ENCODE peak calls at places on chromosomes 5 and 9, in seven cellular contexts. One of them, this sample, is unnamed.

GRCh38 chr5:90546216-90546837 is 12.3 kb upstream of the ADGRV1 start:
- DNase-seq in A549: no peak
- DNase-seq in naive thymus-derived CD4-positive, alpha-beta T cell: no peak
- DNase-seq in ELF-1: no peak
- DNase-seq in Panc1: no peak
- DNase-seq in Jurkat, Clone E6-1: no peak
- DNase-seq in breast epithelium: no peak
- DNase-seq in this sample: no peak

GRCh38 chr9:69118656-69119055 is 55.4 kb upstream of the TJP2 start:
- DNase-seq in naive thymus-derived CD4-positive, alpha-beta T cell: no peak
- DNase-seq in breast epithelium: no peak
- DNase-seq in Panc1: no peak
- DNase-seq in A549: no peak
- DNase-seq in Jurkat, Clone E6-1: no peak
- DNase-seq in ELF-1: no peak
- DNase-seq in this sample: no peak

GRCh38 chr5:59206132-59206581 is 623.3 kb downstream of the RAB3C start:
- DNase-seq in A549: no peak
- DNase-seq in ELF-1: no peak
- DNase-seq in Panc1: no peak
- DNase-seq in naive thymus-derived CD4-positive, alpha-beta T cell: no peak
- DNase-seq in Jurkat, Clone E6-1: no peak
- DNase-seq in breast epithelium: no peak
- DNase-seq in this sample: no peak

GRCh38 chr5:68455216-68455615 is 239.7 kb downstream of the PIK3R1 start:
- DNase-seq in naive thymus-derived CD4-positive, alpha-beta T cell: no peak
- DNase-seq in Panc1: no peak
- DNase-seq in A549: no peak
- DNase-seq in breast epithelium: no peak
- DNase-seq in ELF-1: no peak
- DNase-seq in Jurkat, Clone E6-1: no peak
- DNase-seq in this sample: no peak

GRCh38 chr9:120892748-120893584 is 16.0 kb upstream of the PHF19 start:
- DNase-seq in Jurkat, Clone E6-1: peak; percentile 98
- DNase-seq in breast epithelium: no peak
- DNase-seq in A549: no peak
- DNase-seq in naive thymus-derived CD4-positive, alpha-beta T cell: peak; percentile 50
- DNase-seq in Panc1: no peak
- DNase-seq in ELF-1: no peak
- DNase-seq in this sample: no peak

GRCh38 chr9:127505396-127506116 is 54.2 kb downstream of the LRSAM1 start:
- DNase-seq in A549: peak; percentile 62
- DNase-seq in Jurkat, Clone E6-1: peak; percentile 16
- DNase-seq in naive thymus-derived CD4-positive, alpha-beta T cell: peak; percentile 8
- DNase-seq in ELF-1: no peak
- DNase-seq in breast epithelium: no peak
- DNase-seq in Panc1: no peak
- DNase-seq in this sample: no peak

GRCh38 chr5:41112486-41113455 is 41.6 kb upstream of the MROH2B start:
- DNase-seq in naive thymus-derived CD4-positive, alpha-beta T cell: no peak
- DNase-seq in Panc1: no peak
- DNase-seq in A549: no peak
- DNase-seq in ELF-1: no peak
- DNase-seq in breast epithelium: no peak
- DNase-seq in Jurkat, Clone E6-1: no peak
- DNase-seq in this sample: no peak

GRCh38 chr5:181088289-181088688 is 42.7 kb downstream of the OR2V1 start:
- DNase-seq in naive thymus-derived CD4-positive, alpha-beta T cell: no peak
- DNase-seq in breast epithelium: no peak
- DNase-seq in A549: peak; percentile 68
- DNase-seq in ELF-1: no peak
- DNase-seq in Panc1: no peak
- DNase-seq in Jurkat, Clone E6-1: no peak
- DNase-seq in this sample: no peak

GRCh38 chr9:130298663-130299279 is 33.2 kb downstream of the HMCN2 start:
- DNase-seq in naive thymus-derived CD4-positive, alpha-beta T cell: no peak
- DNase-seq in Panc1: no peak
- DNase-seq in A549: no peak
- DNase-seq in ELF-1: peak; percentile 71
- DNase-seq in Jurkat, Clone E6-1: peak; percentile 28
- DNase-seq in breast epithelium: no peak
- DNase-seq in this sample: no peak

GRCh38 chr5:53381-54174 is 38.4 kb upstream of the PLEKHG4B start:
- DNase-seq in Jurkat, Clone E6-1: peak; percentile 17
- DNase-seq in Panc1: no peak
- DNase-seq in breast epithelium: no peak
- DNase-seq in ELF-1: peak; percentile 55
- DNase-seq in A549: peak; percentile 45
- DNase-seq in naive thymus-derived CD4-positive, alpha-beta T cell: no peak
- DNase-seq in this sample: no peak

This sample was measured in head of caudate nucleus.